ENCODE peak calls at places on chromosome 22, in five cellular contexts. D, X, V, G and Z are unnamed samples.

GRCh38 chr22:41094036-41094435 is 1.6 kb downstream of the EP300 start:
- DNase-seq in D (peak; percentile 54), X (no peak), V (no peak), G (no peak), Z (no peak)

GRCh38 chr22:36292823-36293530 is 40.0 kb downstream of the APOL1 start:
- DNase-seq in D (no peak), X (no peak), V (no peak), G (peak; percentile 46), Z (peak; percentile 57)

GRCh38 chr22:17159504-17159951 is 451 bp upstream of the HDHD5 start:
- DNase-seq in D (peak; percentile 50), X (peak; percentile 14), V (peak; percentile 13), G (peak; percentile 71), Z (peak; percentile 80)

GRCh38 chr22:33000342-33001280 is 57.6 kb downstream of the SYN3 start:
- DNase-seq in D (peak; percentile 91), X (peak; percentile 4), V (peak; percentile 8), G (peak; percentile 65), Z (peak; percentile 80)

GRCh38 chr22:21098099-21098671 is 52.4 kb downstream of the LRRC74B start:
- DNase-seq in D (no peak), X (no peak), V (no peak), G (no peak), Z (no peak)

GRCh38 chr22:21657361-21658118 is 8.3 kb upstream of the PPIL2 start:
- DNase-seq in D (peak; percentile 93), X (peak; percentile 65), V (peak; percentile 75), G (peak; percentile 84), Z (peak; percentile 92)

GRCh38 chr22:21698430-21699329 is 32.9 kb downstream of the PPIL2 start:
- DNase-seq in D (peak; percentile 51), X (no peak), V (no peak), G (peak; percentile 53), Z (no peak)

GRCh38 chr22:32119568-32120235 is 39.4 kb downstream of the C22orf42 start:
- DNase-seq in D (no peak), X (no peak), V (no peak), G (no peak), Z (no peak)

GRCh38 chr22:35313311-35314121 is 13.8 kb downstream of the TOM1 start:
- DNase-seq in D (no peak), X (no peak), V (peak; percentile 21), G (no peak), Z (peak; percentile 43)

GRCh38 chr22:27802389-27803079 is 978 bp upstream of the MN1 start:
- DNase-seq in D (no peak), X (no peak), V (no peak), G (peak; percentile 58), Z (no peak)

GRCh38 chr22:33210129-33210784 is 152.1 kb upstream of the SYN3 start:
- DNase-seq in D (peak; percentile 64), X (no peak), V (peak; percentile 24), G (no peak), Z (no peak)

GRCh38 chr22:17257091-17257490 is 37.9 kb upstream of the ADA2 start:
- DNase-seq in D (peak; percentile 41), X (no peak), V (no peak), G (no peak), Z (no peak)

GRCh38 chr22:33796494-33796893 is 123.8 kb downstream of the LARGE1 start:
- DNase-seq in D (no peak), X (no peak), V (no peak), G (no peak), Z (no peak)

GRCh38 chr22:41288245-41288946 is 2.4 kb upstream of the RANGAP1 start:
- DNase-seq in D (no peak), X (no peak), V (peak; percentile 71), G (no peak), Z (no peak)

GRCh38 chr22:35324067-35324466 is 24.4 kb downstream of the TOM1 start:
- DNase-seq in D (no peak), X (no peak), V (no peak), G (no peak), Z (no peak)

GRCh38 chr22:46758867-46759290 is 3.6 kb upstream of the TBC1D22A start:
- DNase-seq in D (peak; percentile 72), X (peak; percentile 47), V (peak; percentile 38), G (peak; percentile 57), Z (peak; percentile 72)

GRCh38 chr22:24323233-24323632 is 52.6 kb downstream of the SPECC1L start:
- DNase-seq in D (no peak), X (no peak), V (no peak), G (no peak), Z (no peak)

GRCh38 chr22:41521166-41521565 is 23.1 kb downstream of the POLR3H start:
- DNase-seq in D (no peak), X (no peak), V (no peak), G (no peak), Z (no peak)

GRCh38 chr22:27460596-27461347 is 340.8 kb downstream of the MN1 start:
- DNase-seq in D (peak; percentile 75), X (no peak), V (no peak), G (no peak), Z (no peak)

GRCh38 chr22:41813726-41814410 is 13.4 kb downstream of the CCDC134 start:
- DNase-seq in D (no peak), X (no peak), V (no peak), G (no peak), Z (no peak)

GRCh38 chr22:20565079-20565734 is 57.8 kb downstream of the MED15 start:
- DNase-seq in D (no peak), X (no peak), V (no peak), G (no peak), Z (peak; percentile 21)

GRCh38 chr22:34833982-34834510 is 231.9 kb upstream of the ISX start:
- DNase-seq in D (peak; percentile 4), X (no peak), V (no peak), G (no peak), Z (no peak)

GRCh38 chr22:33116846-33117547 is 58.8 kb upstream of the SYN3 start:
- DNase-seq in D (no peak), X (no peak), V (no peak), G (no peak), Z (no peak)

GRCh38 chr22:19325296-19325950 is 33.9 kb upstream of the CLTCL1 start:
- DNase-seq in D (no peak), X (no peak), V (no peak), G (no peak), Z (no peak)

GRCh38 chr22:35138521-35138920 is 72.6 kb downstream of the ISX start:
- DNase-seq in D (no peak), X (no peak), V (no peak), G (no peak), Z (no peak)

GRCh38 chr22:21760640-21761039 is 25.0 kb upstream of the YPEL1 start:
- DNase-seq in D (no peak), X (no peak), V (no peak), G (no peak), Z (no peak)

GRCh38 chr22:47166446-47167016 is 404.1 kb downstream of the TBC1D22A start:
- DNase-seq in D (no peak), X (no peak), V (no peak), G (peak; percentile 48), Z (peak; percentile 49)

GRCh38 chr22:21594865-21595452 is 27.4 kb downstream of the UBE2L3 start:
- DNase-seq in D (no peak), X (no peak), V (no peak), G (no peak), Z (no peak)

GRCh38 chr22:28759861-28760560 is 12.5 kb upstream of the CCDC117 start:
- DNase-seq in D (peak; percentile 28), X (no peak), V (no peak), G (no peak), Z (no peak)

GRCh38 chr22:43014062-43014875 is 680 bp downstream of the PACSIN2 start:
- DNase-seq in D (peak; percentile 80), X (peak; percentile 27), V (no peak), G (no peak), Z (peak; percentile 81)

GRCh38 chr22:47408409-47408808 is 646.0 kb downstream of the TBC1D22A start:
- DNase-seq in D (no peak), X (no peak), V (no peak), G (no peak), Z (no peak)

GRCh38 chr22:27345681-27346080 is 455.9 kb downstream of the MN1 start:
- DNase-seq in D (no peak), X (no peak), V (no peak), G (no peak), Z (no peak)

GRCh38 chr22:31496735-31497146 is 405 bp downstream of the SFI1 start:
- DNase-seq in D (no peak), X (peak; percentile 34), V (no peak), G (no peak), Z (peak; percentile 73)

GRCh38 chr22:47034905-47035419 is 272.5 kb downstream of the TBC1D22A start:
- DNase-seq in D (no peak), X (no peak), V (no peak), G (peak; percentile 37), Z (peak; percentile 59)

GRCh38 chr22:20254975-20255946 is 12.9 kb downstream of the RTN4R start:
- DNase-seq in D (no peak), X (no peak), V (no peak), G (no peak), Z (no peak)

DNA sequence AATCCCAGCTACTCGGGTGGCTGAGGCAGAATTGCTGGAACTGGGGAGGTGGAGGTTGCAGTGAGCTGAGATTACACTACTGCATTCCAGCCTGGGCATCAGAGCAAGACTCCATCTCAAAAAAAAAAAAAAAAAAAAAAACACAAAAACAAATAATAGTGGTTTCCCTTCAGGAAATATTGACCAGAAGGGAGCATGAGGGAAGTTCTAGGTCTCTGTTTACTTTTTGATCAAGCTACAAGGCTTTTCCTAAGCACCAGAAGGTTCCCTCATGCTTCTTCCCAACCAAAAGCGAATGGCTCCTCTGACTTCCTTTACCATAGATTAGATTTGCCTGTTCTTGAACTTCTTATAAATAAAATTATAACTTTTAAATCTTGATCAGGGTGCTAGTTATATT is 18.3 kb downstream of the MYO18B start:
- DNase-seq in D (no peak), X (no peak), V (no peak), G (no peak), Z (no peak)
- H3K4me1 ChIP-seq in D (no peaks in the 10 kb centered on the region), X (no peaks in the 10 kb centered on the region), V (peaks cover 11% of the 10 kb centered on the region), G (no peaks in the 10 kb centered on the region), Z (no peaks in the 10 kb centered on the region)

GRCh38 chr22:45677060-45677459 is 5.4 kb downstream of the ATXN10 start:
- DNase-seq in D (no peak), X (no peak), V (no peak), G (no peak), Z (no peak)
- H3K27ac ChIP-seq in D (no peak overlapping the region), X (no peak overlapping the region), V (peak overlapping the region; percentile 77), G (no peak overlapping the region), Z (no peak overlapping the region)

GRCh38 chr22:30186535-30186934 is 60.0 kb downstream of the LIF start:
- DNase-seq in D (no peak), X (no peak), V (no peak), G (no peak), Z (no peak)

GRCh38 chr22:30187094-30187493 is 59.5 kb downstream of the LIF start:
- DNase-seq in D (no peak), X (no peak), V (no peak), G (no peak), Z (no peak)

GRCh38 chr22:30187726-30188407 is 58.7 kb downstream of the LIF start:
- DNase-seq in D (no peak), X (no peak), V (no peak), G (no peak), Z (no peak)

GRCh38 chr22:30185129-30185528 is 61.4 kb downstream of the LIF start:
- DNase-seq in D (no peak), X (no peak), V (no peak), G (no peak), Z (no peak)

GRCh38 chr22:30186048-30186447 is 60.5 kb downstream of the LIF start:
- DNase-seq in D (no peak), X (no peak), V (no peak), G (no peak), Z (no peak)
- H3K4me1 ChIP-seq in D (no peaks in the 10 kb centered on the region), X (peaks cover 8% of the 10 kb centered on the region), V (peaks cover 51% of the 10 kb centered on the region), G (no peaks in the 10 kb centered on the region), Z (peaks cover 6% of the 10 kb centered on the region)

GRCh38 chr22:37373451-37373850 is 53.8 kb downstream of the ELFN2 start:
- DNase-seq in D (no peak), X (no peak), V (no peak), G (no peak), Z (no peak)
- H3K27ac ChIP-seq in D (no peak overlapping the region), X (no peak overlapping the region), V (no peak overlapping the region), G (no peak overlapping the region), Z (no peak overlapping the region)